ENCODE peak calls at places on chromosomes 5 and 9, in six cellular contexts. U, K, Y, W, Z and I are unnamed samples.

GRCh38 chr5:17118631-17119030 is 98.8 kb upstream of the BASP1 start:
- DNase-seq in U (peak; percentile 24), K (peak; percentile 90), Y (peak; percentile 97), W (peak; percentile 10), Z (peak; percentile 86), I (peak; percentile 88)

GRCh38 chr5:132003170-132003744 is 8.2 kb downstream of the ACSL6 start:
- DNase-seq in U (no peak), K (no peak), Y (peak; percentile 26), W (peak; percentile 94), Z (peak; percentile 4), I (no peak)

GRCh38 chr9:130616451-130616850 is 37.1 kb downstream of the FUBP3 start:
- DNase-seq in U (no peak), K (no peak), Y (no peak), W (no peak), Z (no peak), I (no peak)

GRCh38 chr9:120474579-120475243 is 105.3 kb downstream of the CDK5RAP2 start:
- DNase-seq in U (no peak), K (no peak), Y (peak; percentile 74), W (no peak), Z (no peak), I (no peak)

GRCh38 chr5:75756991-75757390 is 39.8 kb upstream of the POC5 start:
- DNase-seq in U (no peak), K (peak; percentile 6), Y (peak; percentile 19), W (no peak), Z (no peak), I (peak; percentile 80)

GRCh38 chr5:35202319-35203111 is 27.8 kb downstream of the PRLR start:
- DNase-seq in U (peak; percentile 66), K (no peak), Y (peak; percentile 76), W (no peak), Z (peak; percentile 19), I (peak; percentile 57)

GRCh38 chr9:36923025-36923625 is 110.9 kb downstream of the PAX5 start:
- DNase-seq in U (no peak), K (no peak), Y (no peak), W (no peak), Z (no peak), I (no peak)

GRCh38 chr5:106587-106986 is 14.6 kb downstream of the PLEKHG4B start:
- DNase-seq in U (no peak), K (no peak), Y (no peak), W (no peak), Z (no peak), I (no peak)

GRCh38 chr9:114371986-114372917 is 15.5 kb downstream of the AKNA start:
- DNase-seq in U (no peak), K (peak; percentile 37), Y (peak; percentile 13), W (no peak), Z (peak; percentile 81), I (peak; percentile 72)

GRCh38 chr9:35071814-35072460 is 488 bp downstream of the VCP start:
- DNase-seq in U (peak; percentile 86), K (peak; percentile 86), Y (peak; percentile 96), W (peak; percentile 58), Z (peak; percentile 56), I (peak; percentile 85)

GRCh38 chr9:14389146-14389545 is 75.2 kb upstream of the NFIB start:
- DNase-seq in U (no peak), K (no peak), Y (no peak), W (no peak), Z (no peak), I (no peak)

GRCh38 chr5:137621861-137622823 is 113.7 kb downstream of the KLHL3 start:
- DNase-seq in U (no peak), K (peak; percentile 83), Y (peak; percentile 96), W (no peak), Z (no peak), I (peak; percentile 81)

GRCh38 chr5:148970228-148970627 is 92.6 kb downstream of the SH3TC2 start:
- DNase-seq in U (no peak), K (no peak), Y (no peak), W (no peak), Z (no peak), I (no peak)

GRCh38 chr5:9194509-9194908 is 351.4 kb downstream of the SEMA5A start:
- DNase-seq in U (no peak), K (no peak), Y (peak; percentile 88), W (no peak), Z (peak; percentile 15), I (peak; percentile 37)

GRCh38 chr5:73624888-73625287 is 1.1 kb upstream of the ARHGEF28 start:
- DNase-seq in U (no peak), K (no peak), Y (no peak), W (no peak), Z (no peak), I (no peak)

GRCh38 chr9:120713257-120714087 is 798 bp downstream of the MEGF9 start:
- DNase-seq in U (peak; percentile 49), K (peak; percentile 17), Y (peak; percentile 45), W (no peak), Z (no peak), I (peak; percentile 22)

GRCh38 chr9:94867842-94868312 is 141.4 kb downstream of the AOPEP start:
- DNase-seq in U (no peak), K (peak; percentile 83), Y (peak; percentile 97), W (no peak), Z (peak; percentile 40), I (peak; percentile 96)

GRCh38 chr9:136268318-136268717 is 22.7 kb upstream of the QSOX2 start:
- DNase-seq in U (no peak), K (no peak), Y (no peak), W (no peak), Z (no peak), I (no peak)

GRCh38 chr5:131280417-131280816 is 16.6 kb downstream of the CDC42SE2 start:
- DNase-seq in U (no peak), K (no peak), Y (peak; percentile 19), W (no peak), Z (peak; percentile 38), I (no peak)

GRCh38 chr5:131305906-131306305 is 42.1 kb downstream of the CDC42SE2 start:
- DNase-seq in U (no peak), K (peak; percentile 42), Y (no peak), W (no peak), Z (no peak), I (no peak)

GRCh38 chr5:181205735-181206401 is 872 bp upstream of the TRIM7 start:
- DNase-seq in U (peak; percentile 52), K (no peak), Y (no peak), W (no peak), Z (no peak), I (peak; percentile 27)

GRCh38 chr5:65144136-65144871 is 337.4 kb downstream of the ADAMTS6 start:
- DNase-seq in U (no peak), K (no peak), Y (no peak), W (no peak), Z (no peak), I (no peak)

GRCh38 chr5:174312270-174312617 is 266.7 kb downstream of the NSG2 start:
- DNase-seq in U (no peak), K (no peak), Y (no peak), W (no peak), Z (no peak), I (no peak)

GRCh38 chr9:122348791-122349190 is 22.0 kb upstream of the PTGS1 start:
- DNase-seq in U (no peak), K (no peak), Y (no peak), W (no peak), Z (no peak), I (no peak)

GRCh38 chr5:67393211-67393610 is 196.6 kb upstream of the CD180 start:
- DNase-seq in U (no peak), K (no peak), Y (no peak), W (no peak), Z (no peak), I (no peak)

GRCh38 chr5:56306433-56307150 is 73.5 kb upstream of the ANKRD55 start:
- DNase-seq in U (no peak), K (no peak), Y (no peak), W (no peak), Z (no peak), I (no peak)

GRCh38 chr5:150180241-150181027 is 9.4 kb upstream of the SLC6A7 start:
- DNase-seq in U (no peak), K (no peak), Y (peak; percentile 45), W (peak; percentile 75), Z (no peak), I (no peak)

GRCh38 chr9:135947582-135947981 is 13.6 kb downstream of the UBAC1 start:
- DNase-seq in U (no peak), K (no peak), Y (no peak), W (no peak), Z (no peak), I (no peak)

GRCh38 chr9:113558632-113559502 is 95.3 kb downstream of the RGS3 start:
- DNase-seq in U (no peak), K (no peak), Y (peak; percentile 78), W (no peak), Z (no peak), I (peak; percentile 49)